ENCODE peak calls at places on chromosomes 5 and 9, in five cellular contexts. One of them, this sample, is unnamed.

GRCh38 chr5:148909001-148909400 is 82.6 kb downstream of the ADRB2 start:
- DNase-seq in HCT116: no peak
- DNase-seq in SK-N-SH: no peak
- DNase-seq in prostate gland: no peak
- DNase-seq in sigmoid colon: no peak
- DNase-seq in this sample: no peak

GRCh38 chr5:127856310-127856709 is 153.1 kb downstream of the CCDC192 start:
- DNase-seq in prostate gland: no peak
- DNase-seq in HCT116: no peak
- DNase-seq in SK-N-SH: no peak
- DNase-seq in sigmoid colon: no peak
- DNase-seq in this sample: no peak

GRCh38 chr9:36407122-36407723 is 7.2 kb upstream of the RNF38 start:
- DNase-seq in SK-N-SH: peak; percentile 64
- DNase-seq in sigmoid colon: peak; percentile 70
- DNase-seq in prostate gland: peak; percentile 54
- DNase-seq in HCT116: peak; percentile 50
- DNase-seq in this sample: no peak

GRCh38 chr9:27195191-27195590 is 86.2 kb downstream of the TEK start:
- DNase-seq in sigmoid colon: no peak
- DNase-seq in prostate gland: no peak
- DNase-seq in SK-N-SH: no peak
- DNase-seq in HCT116: no peak
- DNase-seq in this sample: no peak

GRCh38 chr9:100774326-100774725 is 196.4 kb downstream of the CAVIN4 start:
- DNase-seq in prostate gland: no peak
- DNase-seq in SK-N-SH: no peak
- DNase-seq in sigmoid colon: no peak
- DNase-seq in HCT116: no peak
- DNase-seq in this sample: no peak

GRCh38 chr9:81118416-81118815 is 570.9 kb downstream of the TLE1 start:
- DNase-seq in sigmoid colon: no peak
- DNase-seq in prostate gland: no peak
- DNase-seq in HCT116: no peak
- DNase-seq in SK-N-SH: no peak
- DNase-seq in this sample: no peak

GRCh38 chr5:89324990-89325389 is 442.0 kb upstream of the MEF2C start:
- DNase-seq in sigmoid colon: no peak
- DNase-seq in HCT116: no peak
- DNase-seq in prostate gland: no peak
- DNase-seq in SK-N-SH: no peak
- DNase-seq in this sample: no peak

GRCh38 chr5:170573660-170574059 is 69.8 kb downstream of the KCNIP1 start:
- DNase-seq in HCT116: no peak
- DNase-seq in sigmoid colon: no peak
- DNase-seq in SK-N-SH: no peak
- DNase-seq in prostate gland: no peak
- DNase-seq in this sample: no peak

GRCh38 chr5:127386557-127386956 is 96.0 kb downstream of the MEGF10 start:
- DNase-seq in sigmoid colon: no peak
- DNase-seq in SK-N-SH: no peak
- DNase-seq in HCT116: no peak
- DNase-seq in prostate gland: no peak
- DNase-seq in this sample: no peak

GRCh38 chr9:129026442-129027223 is 1.5 kb downstream of the SH3GLB2 start:
- DNase-seq in prostate gland: peak; percentile 44
- DNase-seq in sigmoid colon: no peak
- DNase-seq in HCT116: no peak
- DNase-seq in SK-N-SH: peak; percentile 91
- DNase-seq in this sample: no peak

GRCh38 chr9:12640021-12640587 is 53.1 kb upstream of the TYRP1 start:
- DNase-seq in sigmoid colon: no peak
- DNase-seq in SK-N-SH: peak; percentile 5
- DNase-seq in prostate gland: no peak
- DNase-seq in HCT116: peak; percentile 26
- DNase-seq in this sample: no peak

GRCh38 chr5:38154615-38155204 is 103.6 kb upstream of the EGFLAM start:
- DNase-seq in HCT116: no peak
- DNase-seq in prostate gland: no peak
- DNase-seq in SK-N-SH: no peak
- DNase-seq in sigmoid colon: no peak
- DNase-seq in this sample: no peak

GRCh38 chr5:154723740-154724505 is 31.3 kb upstream of the LARP1 start:
- DNase-seq in sigmoid colon: no peak
- DNase-seq in prostate gland: no peak
- DNase-seq in SK-N-SH: no peak
- DNase-seq in HCT116: no peak
- DNase-seq in this sample: no peak

GRCh38 chr9:96691326-96691725 is 36.2 kb upstream of the PRXL2C start:
- DNase-seq in sigmoid colon: no peak
- DNase-seq in prostate gland: no peak
- DNase-seq in HCT116: no peak
- DNase-seq in SK-N-SH: no peak
- DNase-seq in this sample: no peak

GRCh38 chr5:119367502-119368237 is 11.9 kb downstream of the TNFAIP8 start:
- DNase-seq in sigmoid colon: no peak
- DNase-seq in HCT116: no peak
- DNase-seq in SK-N-SH: no peak
- DNase-seq in prostate gland: no peak
- DNase-seq in this sample: no peak

GRCh38 chr9:136095028-136095494 is at the start of gene NACC2:
- DNase-seq in sigmoid colon: no peak
- DNase-seq in HCT116: no peak
- DNase-seq in SK-N-SH: peak; percentile 85
- DNase-seq in prostate gland: peak; percentile 64
- DNase-seq in this sample: no peak
- TF ChIP-seq POLR2AphosphoS5 in sigmoid colon: peak; percentile 63
- TF ChIP-seq POLR2AphosphoS5 in HCT116: peak; percentile 69
- TF ChIP-seq POLR2AphosphoS5 in SK-N-SH: no peak
- TF ChIP-seq POLR2AphosphoS5 in prostate gland: no peak
- TF ChIP-seq POLR2AphosphoS5 in this sample: no peak

DNA sequence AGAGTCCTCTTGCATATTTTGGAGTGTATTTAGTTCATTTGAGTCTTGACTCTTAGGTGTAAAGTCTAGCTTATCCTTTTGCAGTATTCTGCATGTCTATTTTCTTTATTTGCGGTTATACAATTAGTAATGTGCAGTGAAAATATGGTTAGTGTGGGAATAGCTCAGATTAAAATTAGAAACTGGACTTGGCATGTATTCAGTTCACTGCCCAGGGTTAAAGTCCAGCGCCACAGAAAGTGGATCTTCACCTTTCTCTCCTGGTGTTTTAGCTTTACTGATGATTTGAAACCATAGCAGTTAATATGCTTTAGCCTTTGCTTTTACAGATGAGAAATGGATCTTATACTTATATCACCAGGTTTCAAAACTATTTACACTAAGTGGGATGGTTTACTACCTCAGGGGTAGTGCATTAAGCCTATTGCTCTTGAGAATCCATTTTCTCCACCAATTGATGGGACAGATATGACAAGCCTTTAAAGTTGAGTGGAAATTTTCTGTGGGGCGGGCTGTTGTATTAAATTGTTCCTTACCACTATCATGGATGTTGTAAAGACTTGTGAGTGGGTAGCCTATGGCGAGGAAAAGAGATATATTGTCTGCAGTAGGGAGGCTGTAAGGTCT is 48.9 kb downstream of the PBX3 start:
- DNase-seq in prostate gland: no peak
- DNase-seq in HCT116: no peak
- DNase-seq in sigmoid colon: no peak
- DNase-seq in SK-N-SH: no peak
- DNase-seq in this sample: no peak
- TF ChIP-seq POLR2AphosphoS5 in prostate gland: no peak
- TF ChIP-seq POLR2AphosphoS5 in HCT116: no peak
- TF ChIP-seq POLR2AphosphoS5 in sigmoid colon: no peak
- TF ChIP-seq POLR2AphosphoS5 in SK-N-SH: no peak
- TF ChIP-seq POLR2AphosphoS5 in this sample: no peak

DNA sequence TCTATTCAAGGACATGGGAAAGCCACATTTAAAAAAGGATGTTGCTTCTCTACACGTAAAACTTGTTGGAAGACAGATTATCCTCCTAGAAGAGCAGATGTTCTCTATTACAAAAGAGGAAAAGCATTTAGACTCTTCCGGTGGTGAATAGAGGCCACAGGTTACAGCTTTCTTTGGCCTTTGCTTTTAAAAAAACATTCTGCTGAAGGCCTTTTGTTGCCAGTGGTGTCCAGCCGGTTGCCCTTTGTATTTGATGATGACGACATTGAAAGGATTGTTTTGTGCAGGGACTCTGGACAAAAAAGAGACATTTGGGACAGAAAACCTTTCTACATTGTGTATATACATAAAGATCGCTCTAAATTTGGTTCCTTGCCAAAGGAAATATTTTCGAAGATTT is 180.3 kb downstream of the C9orf152 start:
- DNase-seq in HCT116: no peak
- DNase-seq in SK-N-SH: no peak
- DNase-seq in prostate gland: no peak
- DNase-seq in sigmoid colon: no peak
- DNase-seq in this sample: no peak
- TF ChIP-seq POLR2AphosphoS5 in HCT116: no peak
- TF ChIP-seq POLR2AphosphoS5 in SK-N-SH: no peak
- TF ChIP-seq POLR2AphosphoS5 in prostate gland: no peak
- TF ChIP-seq POLR2AphosphoS5 in sigmoid colon: peak; percentile 26
- TF ChIP-seq POLR2AphosphoS5 in this sample: no peak

GRCh38 chr9:37611014-37611413 is 18.6 kb upstream of the TOMM5 start:
- DNase-seq in sigmoid colon: no peak
- DNase-seq in HCT116: no peak
- DNase-seq in prostate gland: no peak
- DNase-seq in SK-N-SH: no peak
- DNase-seq in this sample: no peak
- TF ChIP-seq POLR2AphosphoS5 in sigmoid colon: no peak
- TF ChIP-seq POLR2AphosphoS5 in HCT116: no peak
- TF ChIP-seq POLR2AphosphoS5 in prostate gland: no peak
- TF ChIP-seq POLR2AphosphoS5 in SK-N-SH: no peak
- TF ChIP-seq POLR2AphosphoS5 in this sample: no peak

This sample was measured in GM12892.